ENCODE peak calls at places on chromosomes 12 and 14, in ten cellular contexts. One of them, this sample, is unnamed.

GRCh38 chr14:70891741-70892140 is 15.5 kb upstream of the PCNX1 start:
- DNase-seq in NCI-H2081: no peak
- DNase-seq in fibroblast of the conjunctiva: no peak
- DNase-seq in dorsolateral prefrontal cortex: no peak
- DNase-seq in naive thymus-derived CD8-positive, alpha-beta T cell: no peak
- DNase-seq in left lung: no peak
- DNase-seq in mucosa of descending colon: no peak
- DNase-seq in foreskin melanocyte: no peak
- DNase-seq in GM19239: no peak
- DNase-seq in HEK293T: no peak
- DNase-seq in this sample: no peak

GRCh38 chr14:97640031-97640430 is 842.8 kb downstream of the VRK1 start:
- DNase-seq in NCI-H2081: no peak
- DNase-seq in fibroblast of the conjunctiva: no peak
- DNase-seq in dorsolateral prefrontal cortex: no peak
- DNase-seq in naive thymus-derived CD8-positive, alpha-beta T cell: no peak
- DNase-seq in left lung: no peak
- DNase-seq in mucosa of descending colon: no peak
- DNase-seq in foreskin melanocyte: no peak
- DNase-seq in GM19239: no peak
- DNase-seq in HEK293T: no peak
- DNase-seq in this sample: no peak

GRCh38 chr14:104879983-104880565 is 15.0 kb downstream of the CEP170B start:
- DNase-seq in NCI-H2081: no peak
- DNase-seq in fibroblast of the conjunctiva: no peak
- DNase-seq in dorsolateral prefrontal cortex: no peak
- DNase-seq in naive thymus-derived CD8-positive, alpha-beta T cell: no peak
- DNase-seq in left lung: peak
- DNase-seq in mucosa of descending colon: peak
- DNase-seq in foreskin melanocyte: no peak
- DNase-seq in GM19239: no peak
- DNase-seq in HEK293T: no peak
- DNase-seq in this sample: no peak

GRCh38 chr14:32702571-32702970 is 236.1 kb upstream of the NPAS3 start:
- DNase-seq in NCI-H2081: no peak
- DNase-seq in fibroblast of the conjunctiva: no peak
- DNase-seq in dorsolateral prefrontal cortex: peak
- DNase-seq in naive thymus-derived CD8-positive, alpha-beta T cell: no peak
- DNase-seq in left lung: peak
- DNase-seq in mucosa of descending colon: no peak
- DNase-seq in foreskin melanocyte: peak
- DNase-seq in GM19239: no peak
- DNase-seq in HEK293T: no peak
- DNase-seq in this sample: no peak

GRCh38 chr12:29304388-29304787 is 76.6 kb downstream of the ERGIC2 start:
- DNase-seq in NCI-H2081: no peak
- DNase-seq in fibroblast of the conjunctiva: no peak
- DNase-seq in dorsolateral prefrontal cortex: no peak
- DNase-seq in naive thymus-derived CD8-positive, alpha-beta T cell: no peak
- DNase-seq in left lung: no peak
- DNase-seq in mucosa of descending colon: no peak
- DNase-seq in foreskin melanocyte: no peak
- DNase-seq in GM19239: no peak
- DNase-seq in HEK293T: no peak
- DNase-seq in this sample: no peak

GRCh38 chr14:36975834-36976233 is 196.6 kb downstream of the SLC25A21 start:
- DNase-seq in NCI-H2081: peak
- DNase-seq in fibroblast of the conjunctiva: no peak
- DNase-seq in dorsolateral prefrontal cortex: no peak
- DNase-seq in naive thymus-derived CD8-positive, alpha-beta T cell: no peak
- DNase-seq in left lung: no peak
- DNase-seq in mucosa of descending colon: no peak
- DNase-seq in foreskin melanocyte: no peak
- DNase-seq in GM19239: no peak
- DNase-seq in HEK293T: no peak
- DNase-seq in this sample: no peak

GRCh38 chr12:12582895-12583303 is 20.2 kb upstream of the DUSP16 start:
- DNase-seq in NCI-H2081: no peak
- DNase-seq in fibroblast of the conjunctiva: no peak
- DNase-seq in dorsolateral prefrontal cortex: no peak
- DNase-seq in naive thymus-derived CD8-positive, alpha-beta T cell: no peak
- DNase-seq in left lung: no peak
- DNase-seq in mucosa of descending colon: no peak
- DNase-seq in foreskin melanocyte: no peak
- DNase-seq in GM19239: no peak
- DNase-seq in HEK293T: no peak
- DNase-seq in this sample: peak

GRCh38 chr12:64335886-64336466 is 54.6 kb downstream of the C12orf56 start:
- DNase-seq in NCI-H2081: no peak
- DNase-seq in fibroblast of the conjunctiva: no peak
- DNase-seq in dorsolateral prefrontal cortex: no peak
- DNase-seq in naive thymus-derived CD8-positive, alpha-beta T cell: no peak
- DNase-seq in left lung: no peak
- DNase-seq in mucosa of descending colon: no peak
- DNase-seq in foreskin melanocyte: no peak
- DNase-seq in GM19239: no peak
- DNase-seq in HEK293T: no peak
- DNase-seq in this sample: no peak

This sample was measured in GM04504.